ENCODE peak calls at places on chromosomes 7 and 10, in four cellular contexts. Q is mammary epithelial cell, O is epithelial cell of esophagus, H is BJ. M is an unnamed sample.

GRCh38 chr7:123871998-123872867 is 27.3 kb downstream of the HYAL4 start:
- DNase-seq in H (no peak), O (peak), Q (peak), M (peak)

GRCh38 chr7:158075633-158076001 is 512.0 kb downstream of the PTPRN2 start:
- DNase-seq in O (no peak), H (no peak), Q (no peak), M (no peak)

GRCh38 chr7:122143376-122143750 is 686 bp downstream of the AASS start:
- DNase-seq in Q (peak), O (peak), H (no peak), M (no peak)

GRCh38 chr10:119441151-119441821 is 101.2 kb downstream of the RGS10 start:
- DNase-seq in O (peak), Q (peak), H (peak), M (no peak)

GRCh38 chr7:107355616-107356015 is 114.2 kb upstream of the GPR22 start:
- DNase-seq in O (peak), Q (peak), H (peak), M (no peak)

GRCh38 chr7:47730135-47730534 is 148.2 kb upstream of the TNS3 start:
- DNase-seq in H (no peak), Q (no peak), O (no peak), M (no peak)

GRCh38 chr10:93993782-93994668 is at the start of gene PLCE1:
- DNase-seq in O (peak), Q (peak), H (no peak), M (no peak)

GRCh38 chr7:137981668-137982067 is 20.2 kb downstream of the CREB3L2 start:
- DNase-seq in Q (no peak), H (no peak), O (no peak), M (peak)

GRCh38 chr7:149147072-149147729 is at the start of gene ZNF398:
- DNase-seq in H (no peak), Q (peak), O (peak), M (peak)

GRCh38 chr7:139232893-139233292 is 1.9 kb downstream of the UBN2 start:
- DNase-seq in H (peak), Q (peak), O (peak), M (no peak)

GRCh38 chr10:12513003-12513365 is 163.6 kb downstream of the CAMK1D start:
- DNase-seq in H (no peak), O (no peak), Q (no peak), M (no peak)

GRCh38 chr10:84543948-84544347 is 215.6 kb downstream of the CCSER2 start:
- DNase-seq in Q (peak), H (no peak), O (peak), M (no peak)

GRCh38 chr10:112954974-112955735 is 5.1 kb downstream of the TCF7L2 start:
- DNase-seq in Q (no peak), H (no peak), O (no peak), M (no peak)

DNA sequence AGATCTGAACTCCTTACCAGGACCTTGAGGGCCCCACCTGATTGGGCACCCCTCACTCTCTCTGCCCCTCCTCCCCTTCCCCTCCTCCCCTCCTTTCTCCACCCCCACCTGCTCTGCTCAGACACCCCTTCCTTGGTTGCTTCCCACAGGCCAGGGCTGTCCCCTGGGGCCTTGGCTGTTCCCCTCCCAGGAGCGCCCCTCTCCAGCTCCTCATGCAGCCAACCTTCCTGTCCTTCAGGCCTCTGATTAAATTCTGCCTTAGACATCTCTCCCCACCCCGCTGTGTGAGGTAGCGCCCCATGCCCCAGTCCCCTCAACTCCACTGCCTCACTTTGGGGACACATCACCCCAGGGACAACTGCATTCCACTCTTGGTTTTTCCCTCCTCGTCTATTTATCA is 32.4 kb downstream of the HTRA1 start:
- DNase-seq in O (no peak), Q (no peak), H (no peak), M (no peak)
- H3K4me3 ChIP-seq in O (no peak), Q (no peak), H (no peak), M (no peak)

GRCh38 chr10:79068562-79069324 is at the start of gene ZMIZ1:
- DNase-seq in H (peak), Q (peak), O (peak), M (peak)
- TF ChIP-seq CTCF in H (peak), Q (peak), O (no peak), M (peak)

DNA sequence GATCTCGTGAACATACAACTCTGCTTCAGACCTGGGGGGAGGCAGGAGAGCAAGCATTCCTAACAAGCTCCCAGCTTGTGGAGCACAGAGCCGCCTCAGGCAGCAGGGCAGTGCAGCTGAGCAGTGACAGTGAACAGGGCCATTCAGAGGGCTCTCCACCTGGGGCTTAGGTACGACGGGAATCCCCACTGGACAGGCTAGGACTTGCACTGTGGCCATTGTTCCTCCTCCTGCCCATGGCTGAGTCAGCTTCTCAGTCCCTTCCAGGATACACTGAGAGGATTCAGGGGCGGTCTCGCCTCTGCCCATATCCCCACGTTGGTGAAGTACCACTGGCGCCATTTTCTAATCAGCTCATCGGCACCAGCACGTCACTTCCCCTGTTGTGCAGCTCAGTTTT is 71.1 kb downstream of the FIGNL1 start:
- DNase-seq in Q (peak), H (no peak), O (peak), M (no peak)
- H3K4me3 ChIP-seq in Q (no peak), H (no peak), O (peak), M (no peak)

DNA sequence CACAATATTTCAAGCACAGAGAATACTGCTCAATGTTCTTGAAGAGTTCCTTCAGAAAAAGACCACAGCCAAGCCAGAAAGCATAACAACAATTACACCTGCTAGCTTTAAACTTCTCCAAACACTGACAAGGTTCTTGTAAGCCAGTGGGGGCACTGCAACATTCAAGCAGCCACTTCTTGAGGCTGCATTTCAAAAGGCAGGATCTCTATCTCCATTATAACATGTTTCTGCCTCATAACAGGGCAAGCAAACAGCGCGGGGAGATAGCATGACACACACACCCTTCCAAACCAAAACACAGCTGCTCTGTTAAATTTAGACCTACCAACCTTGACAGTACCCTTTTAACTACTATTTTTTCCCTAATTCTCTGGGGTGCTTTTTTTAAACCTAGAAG is 30.8 kb downstream of the CHCHD3 start:
- DNase-seq in H (no peak), Q (no peak), O (no peak), M (no peak)
- TF ChIP-seq CTCF in H (peak), Q (peak), O (no peak), M (peak)

GRCh38 chr7:74253331-74253730 is 868 bp downstream of the RFC2 start:
- DNase-seq in Q (peak), O (no peak), H (no peak), M (no peak)
- H3K4me3 ChIP-seq in Q (peak), O (peak), H (peak), M (peak)

GRCh38 chr7:80095545-80095944 is 39.1 kb upstream of the GNAI1 start:
- DNase-seq in H (no peak), O (peak), Q (no peak), M (no peak)
- TF ChIP-seq CTCF in H (peak), O (peak), Q (peak), M (no peak)

GRCh38 chr10:18368681-18369080 is 228.5 kb downstream of the CACNB2 start:
- DNase-seq in O (peak), H (no peak), Q (no peak), M (no peak)
- H3K4me3 ChIP-seq in O (no peak), H (no peak), Q (no peak), M (no peak)

DNA sequence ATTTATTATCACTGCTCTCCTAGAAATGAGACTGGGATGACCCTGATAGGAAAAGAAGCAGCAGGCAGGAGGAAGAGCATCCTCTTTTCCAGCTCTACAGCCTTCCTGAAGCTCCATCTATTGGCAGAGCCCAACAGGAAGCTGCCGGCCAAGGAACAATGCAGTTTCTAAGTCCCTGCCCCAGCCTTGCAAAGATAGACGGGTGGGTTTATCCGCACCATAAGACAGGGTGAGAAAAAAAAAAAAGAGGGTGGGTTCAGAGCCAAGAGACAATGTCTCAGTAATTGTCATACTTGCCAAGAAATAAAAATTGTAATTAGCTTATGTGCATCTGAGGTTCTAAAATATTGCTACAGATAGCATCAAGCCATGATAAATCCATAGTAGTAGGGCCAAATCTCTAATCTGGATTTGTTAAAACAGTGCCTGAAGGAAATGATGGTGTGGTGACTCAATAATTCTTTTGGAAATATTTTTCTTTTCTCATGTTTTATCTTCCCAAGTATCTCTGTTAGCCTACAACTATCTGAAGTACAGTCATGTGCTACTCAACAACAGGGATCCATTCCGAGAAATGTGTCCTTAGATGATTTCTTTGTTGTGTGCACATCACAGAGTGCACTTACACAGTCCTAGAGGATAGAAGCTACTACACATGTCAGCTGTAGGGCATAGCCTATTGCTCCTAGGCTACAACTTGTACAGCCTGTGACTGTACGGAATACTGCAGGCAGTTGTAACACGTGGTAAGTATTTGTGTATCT is 242.9 kb upstream of the CXCL12 start:
- DNase-seq in H (peak), Q (peak), O (peak), M (no peak)
- TF ChIP-seq CTCF in H (peak), Q (peak), O (no peak), M (no peak)

M was measured in GM12864.